ENCODE peak calls at places on chromosomes 16 and 17, in four cellular contexts. U is gastrocnemius medialis, V is IMR-90, T is Peyer's patch. G is an unnamed sample. For H3K27me3, the result is how much of the 10 kb centered on the place peaks cover.

GRCh38 chr16:46922239-46922638 is 38.1 kb downstream of the GPT2 start:
- DNase-seq in U (no peak), V (no peak), T (no peak), G (no peak)

GRCh38 chr16:11229432-11229831 is 26.6 kb downstream of the SOCS1 start:
- DNase-seq in U (no peak), V (no peak), T (no peak), G (no peak)

GRCh38 chr16:24988593-24989338 is 26.4 kb downstream of the ARHGAP17 start:
- DNase-seq in U (no peak), V (peak), T (peak), G (peak)

GRCh38 chr17:20919990-20920812 is 122.6 kb downstream of the USP22 start:
- DNase-seq in U (no peak), V (no peak), T (no peak), G (no peak)

GRCh38 chr17:56943505-56944125 is 17.2 kb downstream of the COIL start:
- DNase-seq in U (no peak), V (no peak), T (no peak), G (no peak)

GRCh38 chr16:81505011-81505660 is 60.5 kb downstream of the CMIP start:
- DNase-seq in U (no peak), V (no peak), T (no peak), G (no peak)

GRCh38 chr17:19791918-19792317 is 43.8 kb upstream of the ALDH3A1 start:
- DNase-seq in U (no peak), V (no peak), T (no peak), G (no peak)

GRCh38 chr16:86059253-86060171 is 160.6 kb downstream of the IRF8 start:
- DNase-seq in U (peak), V (peak), T (peak), G (no peak)

GRCh38 chr17:59038734-59039133 is 67.9 kb downstream of the TRIM37 start:
- DNase-seq in U (no peak), V (peak), T (no peak), G (no peak)

GRCh38 chr16:90005956-90006663 is 13.1 kb downstream of the DBNDD1 start:
- DNase-seq in U (no peak), V (no peak), T (no peak), G (no peak)

GRCh38 chr16:79833559-79833958 is 233.0 kb upstream of the MAF start:
- DNase-seq in U (no peak), V (no peak), T (no peak), G (no peak)

GRCh38 chr17:37274432-37274831 is 101.4 kb upstream of the C17orf78 start:
- DNase-seq in U (no peak), V (no peak), T (no peak), G (no peak)

GRCh38 chr17:39239640-39240314 is 14.0 kb upstream of the STAC2 start:
- DNase-seq in U (no peak), V (no peak), T (peak), G (no peak)

GRCh38 chr16:6104423-6104822 is 1006.8 kb upstream of the EEF2KMT start:
- DNase-seq in U (no peak), V (no peak), T (no peak), G (no peak)

GRCh38 chr17:40750391-40750790 is 4.7 kb downstream of the KRT25 start:
- DNase-seq in U (no peak), V (no peak), T (no peak), G (no peak)

GRCh38 chr16:23516366-23517137 is 6.3 kb upstream of the GGA2 start:
- DNase-seq in U (no peak), V (no peak), T (no peak), G (no peak)

GRCh38 chr16:65281636-65282035 is 159.8 kb upstream of the CDH11 start:
- DNase-seq in U (no peak), V (no peak), T (no peak), G (no peak)

GRCh38 chr16:80803341-80804060 is 897 bp downstream of the CDYL2 start:
- DNase-seq in U (no peak), V (no peak), T (peak), G (no peak)

GRCh38 chr16:74868035-74868434 is 93.4 kb upstream of the FA2H start:
- DNase-seq in U (no peak), V (no peak), T (no peak), G (no peak)

GRCh38 chr17:8975091-8975707 is 9.7 kb upstream of the PIK3R5 start:
- DNase-seq in U (no peak), V (no peak), T (no peak), G (no peak)

GRCh38 chr16:48911700-48912099 is 301.7 kb upstream of the N4BP1 start:
- DNase-seq in U (no peak), V (peak), T (no peak), G (no peak)

GRCh38 chr17:50348522-50349240 is 2.8 kb downstream of the XYLT2 start:
- DNase-seq in U (no peak), V (peak), T (no peak), G (no peak)

GRCh38 chr17:59504821-59505220 is 60.6 kb upstream of the DHX40 start:
- DNase-seq in U (no peak), V (no peak), T (no peak), G (no peak)

GRCh38 chr16:13997526-13997925 is 73.6 kb upstream of the MRTFB start:
- DNase-seq in U (no peak), V (no peak), T (no peak), G (no peak)

GRCh38 chr17:49022391-49022941 is 25.3 kb downstream of the IGF2BP1 start:
- DNase-seq in U (no peak), V (peak), T (no peak), G (no peak)

GRCh38 chr16:72934661-72935403 is 113.1 kb downstream of the ZFHX3 start:
- DNase-seq in U (peak), V (no peak), T (no peak), G (no peak)

GRCh38 chr17:30176845-30177244 is 58.7 kb downstream of the SLC6A4 start:
- DNase-seq in U (no peak), V (no peak), T (no peak), G (no peak)

GRCh38 chr17:75079023-75079373 is 8.8 kb upstream of the SLC16A5 start:
- DNase-seq in U (no peak), V (no peak), T (no peak), G (no peak)

GRCh38 chr17:31537558-31537957 is 146.1 kb downstream of the RAB11FIP4 start:
- DNase-seq in U (no peak), V (peak), T (no peak), G (no peak)

GRCh38 chr16:79599256-79599836 is 1.2 kb downstream of the MAF start:
- DNase-seq in U (peak), V (no peak), T (peak), G (no peak)

GRCh38 chr17:45908460-45908859 is 14.1 kb downstream of the MAPT start:
- DNase-seq in U (no peak), V (no peak), T (no peak), G (no peak)

GRCh38 chr17:45910667-45911066 is 16.3 kb downstream of the MAPT start:
- DNase-seq in U (no peak), V (no peak), T (no peak), G (no peak)

GRCh38 chr17:45907720-45908395 is 13.5 kb downstream of the MAPT start:
- DNase-seq in U (peak), V (no peak), T (no peak), G (no peak)

GRCh38 chr17:45906927-45907622 is 12.7 kb downstream of the MAPT start:
- DNase-seq in U (peak), V (no peak), T (no peak), G (no peak)

DNA sequence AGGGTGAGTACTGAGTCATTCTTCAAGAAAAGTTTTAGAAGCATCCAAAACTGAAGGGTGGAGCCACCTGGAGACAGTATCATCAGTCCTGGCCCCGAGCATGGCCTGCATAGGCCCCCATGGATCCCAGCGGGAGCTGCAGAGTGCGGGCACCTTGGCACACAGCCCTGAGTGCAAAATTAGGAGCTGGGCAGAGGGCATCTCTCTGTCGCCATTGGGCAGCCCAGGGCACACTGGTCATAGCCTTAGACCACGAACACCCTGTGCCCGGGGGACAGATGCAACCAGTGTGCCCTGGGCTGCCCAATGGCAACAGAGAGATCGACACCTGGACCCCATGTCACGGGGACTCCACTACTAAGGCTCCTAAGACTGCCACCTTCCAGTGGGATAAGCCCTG is 14.6 kb downstream of the MAPT start:
- DNase-seq in U (peak), V (no peak), T (no peak), G (no peak)
- H3K27me3 ChIP-seq in U (under half), V (under half), T (under half), G (under half)

GRCh38 chr16:51147776-51148673 is 3.0 kb downstream of the SALL1 start:
- DNase-seq in U (no peak), V (no peak), T (no peak), G (no peak)
- H3K4me3 ChIP-seq in U (no peak), V (peak), T (no peak), G (peak)

GRCh38 chr16:57648590-57649442 is 19.3 kb upstream of the ADGRG3 start:
- DNase-seq in U (peak), V (peak), T (peak), G (no peak)

GRCh38 chr16:57645691-57646387 is 17.4 kb downstream of the ADGRG1 start:
- DNase-seq in U (peak), V (peak), T (no peak), G (no peak)

GRCh38 chr16:57648125-57648524 is 19.7 kb downstream of the ADGRG1 start:
- DNase-seq in U (no peak), V (no peak), T (no peak), G (no peak)

GRCh38 chr16:57646388-57647039 is 18.1 kb downstream of the ADGRG1 start:
- DNase-seq in U (no peak), V (no peak), T (no peak), G (no peak)

GRCh38 chr16:57647136-57647875 is 18.9 kb downstream of the ADGRG1 start:
- DNase-seq in U (no peak), V (no peak), T (no peak), G (no peak)
- TF ChIP-seq CTCF in U (no peak), V (no peak), T (no peak), G (no peak)

DNA sequence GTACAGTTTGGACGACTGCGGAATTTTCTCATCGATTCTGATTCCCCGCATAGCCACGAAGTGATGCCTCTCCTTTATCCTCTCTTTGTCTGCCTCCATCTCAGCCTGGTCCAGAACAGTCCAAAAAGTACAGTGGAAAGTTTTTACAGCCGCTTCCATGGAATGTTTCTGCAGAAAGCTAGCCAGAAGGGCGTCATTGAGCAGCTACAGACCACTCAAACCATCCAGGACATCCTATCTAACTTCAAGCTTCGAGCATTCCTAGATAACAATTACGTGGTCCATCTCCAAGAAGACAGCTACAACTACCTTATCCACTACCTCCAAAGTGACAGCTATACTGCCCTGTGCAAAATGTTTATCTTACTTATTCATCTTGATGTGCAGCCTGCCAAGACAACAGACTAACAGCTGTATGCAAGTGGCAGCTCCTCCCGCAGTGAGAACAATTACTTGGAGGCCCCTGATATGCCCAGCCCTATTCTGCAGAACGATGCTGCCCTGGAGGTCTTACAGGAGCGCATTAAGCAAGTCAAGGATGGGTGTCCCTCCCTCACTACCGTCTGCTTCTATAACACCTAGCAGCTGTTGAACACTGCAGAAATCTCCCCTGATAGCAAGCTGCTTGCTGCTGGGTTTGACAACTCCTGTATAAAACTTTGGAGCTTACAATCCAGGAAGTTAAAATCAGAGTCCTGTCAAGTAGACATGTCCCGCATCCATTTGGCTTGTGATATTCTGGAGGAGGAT is 38.9 kb downstream of the SLFN12L start:
- DNase-seq in U (no peak), V (no peak), T (no peak), G (no peak)
- H3K27me3 ChIP-seq in U (half or more), V (under half), T (under half), G (under half)

GRCh38 chr17:78347453-78347852 is 12.4 kb downstream of the SOCS3 start:
- DNase-seq in U (no peak), V (no peak), T (no peak), G (no peak)
- H3K4me3 ChIP-seq in U (no peak), V (no peak), T (no peak), G (no peak)

G was measured in BJ.